ENCODE peak calls at places on chromosome 2, in ten cellular contexts. H, K, U, J, N, G, B, L, C and F are unnamed samples.

GRCh38 chr2:111072220-111072871 is 48.4 kb upstream of the BCL2L11 start:
- DNase-seq in H (no peak), K (peak; percentile 70), U (peak; percentile 90), J (no peak), N (no peak), G (no peak), B (no peak), L (peak; percentile 87), C (no peak), F (no peak)

GRCh38 chr2:196389670-196390069 is 218.3 kb upstream of the STK17B start:
- DNase-seq in H (no peak), K (no peak), U (no peak), J (peak; percentile 41), N (no peak), G (no peak), B (no peak), L (no peak), C (no peak), F (no peak)

GRCh38 chr2:105732096-105732495 is 12.6 kb upstream of the NCK2 start:
- DNase-seq in H (no peak), K (peak; percentile 73), U (peak; percentile 75), J (no peak), N (no peak), G (no peak), B (no peak), L (no peak), C (no peak), F (no peak)

GRCh38 chr2:234512884-234513669 is 16.2 kb upstream of the ARL4C start:
- DNase-seq in H (no peak), K (no peak), U (peak; percentile 48), J (peak; percentile 78), N (no peak), G (no peak), B (no peak), L (peak; percentile 45), C (no peak), F (no peak)

GRCh38 chr2:191202881-191203397 is 42.3 kb upstream of the MYO1B start:
- DNase-seq in H (no peak), K (peak; percentile 71), U (peak; percentile 90), J (no peak), N (peak; percentile 24), G (no peak), B (no peak), L (peak; percentile 40), C (no peak), F (no peak)

GRCh38 chr2:47890711-47891368 is 15.5 kb downstream of the FBXO11 start:
- DNase-seq in H (no peak), K (no peak), U (peak; percentile 31), J (no peak), N (no peak), G (no peak), B (no peak), L (peak; percentile 43), C (no peak), F (no peak)

GRCh38 chr2:62209427-62209991 is 13.6 kb downstream of the B3GNT2 start:
- DNase-seq in H (no peak), K (no peak), U (no peak), J (no peak), N (peak; percentile 33), G (no peak), B (no peak), L (no peak), C (no peak), F (no peak)

GRCh38 chr2:112055833-112056625 is 960 bp downstream of the TMEM87B start:
- DNase-seq in H (peak; percentile 60), K (peak; percentile 84), U (peak; percentile 97), J (peak; percentile 79), N (no peak), G (no peak), B (peak; percentile 60), L (peak; percentile 89), C (peak; percentile 80), F (peak; percentile 86)

GRCh38 chr2:146037334-146037870 is 1517.5 kb upstream of the ZEB2 start:
- DNase-seq in H (no peak), K (no peak), U (no peak), J (no peak), N (no peak), G (no peak), B (no peak), L (no peak), C (no peak), F (no peak)

GRCh38 chr2:232891621-232892071 is 21.6 kb downstream of the SNORC start:
- DNase-seq in H (no peak), K (peak; percentile 79), U (peak; percentile 90), J (no peak), N (no peak), G (peak; percentile 36), B (no peak), L (no peak), C (peak; percentile 7), F (no peak)

GRCh38 chr2:173354073-173354600 is 535 bp upstream of the CDCA7 start:
- DNase-seq in H (no peak), K (no peak), U (no peak), J (no peak), N (no peak), G (no peak), B (no peak), L (no peak), C (no peak), F (no peak)

GRCh38 chr2:173354601-173355131 is at the start of gene CDCA7:
- DNase-seq in H (peak; percentile 90), K (peak; percentile 62), U (peak; percentile 60), J (peak; percentile 89), N (no peak), G (peak; percentile 87), B (peak; percentile 49), L (peak; percentile 66), C (peak; percentile 23), F (peak; percentile 40)

GRCh38 chr2:173355866-173356508 is 1.3 kb downstream of the CDCA7 start:
- DNase-seq in H (peak; percentile 57), K (peak; percentile 89), U (peak; percentile 6), J (no peak), N (no peak), G (no peak), B (no peak), L (peak; percentile 31), C (no peak), F (no peak)

GRCh38 chr2:173353556-173353955 is 1.1 kb upstream of the CDCA7 start:
- DNase-seq in H (no peak), K (no peak), U (no peak), J (no peak), N (no peak), G (no peak), B (no peak), L (no peak), C (no peak), F (no peak)

DNA sequence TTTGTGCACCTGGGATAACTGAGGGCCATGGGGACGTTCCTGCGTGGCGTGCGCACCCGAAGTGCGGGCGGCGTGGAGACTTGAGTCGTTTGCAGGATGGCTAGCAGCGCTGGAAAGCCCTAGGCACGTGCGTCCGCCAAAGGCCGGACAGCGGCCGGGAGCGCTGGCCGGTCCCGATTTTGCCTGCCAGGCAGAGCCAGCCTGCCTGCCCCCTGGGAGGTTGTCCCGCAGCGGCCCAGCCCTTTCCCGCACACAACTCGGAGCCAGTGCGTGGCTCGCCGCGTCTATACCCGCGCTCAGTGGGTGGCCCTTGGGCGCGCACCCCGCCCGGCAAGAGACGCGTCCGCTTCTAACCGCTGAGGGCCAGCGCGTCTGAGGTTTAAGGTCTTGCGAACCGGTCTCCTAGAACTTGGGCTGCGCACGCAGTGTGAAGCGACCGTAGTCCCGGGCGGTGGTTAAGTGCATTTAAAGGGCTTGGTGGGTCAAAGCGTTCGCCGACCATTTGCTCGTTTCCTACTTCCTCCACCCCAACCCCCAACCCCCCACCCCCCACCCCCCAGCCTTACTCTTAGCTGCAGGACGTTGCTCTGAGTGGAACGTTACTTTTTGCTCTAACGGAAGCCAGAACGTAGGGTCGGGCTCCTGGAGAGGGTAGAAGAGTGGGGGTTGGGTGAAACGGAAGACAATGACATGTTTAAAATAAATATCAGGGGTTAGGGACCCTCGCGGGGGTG is 627 bp downstream of the CDCA7 start:
- DNase-seq in H (peak; percentile 56), K (peak; percentile 53), U (peak; percentile 70), J (peak; percentile 81), N (no peak), G (peak; percentile 86), B (peak; percentile 31), L (peak; percentile 74), C (peak; percentile 16), F (peak; percentile 30)
- TF ChIP-seq CTCF in H (no peak), K (no peak), U (no peak), J (no peak), N (no peak), G (no peak), B (no peak), L (no peak), C (no peak), F (no peak)

DNA sequence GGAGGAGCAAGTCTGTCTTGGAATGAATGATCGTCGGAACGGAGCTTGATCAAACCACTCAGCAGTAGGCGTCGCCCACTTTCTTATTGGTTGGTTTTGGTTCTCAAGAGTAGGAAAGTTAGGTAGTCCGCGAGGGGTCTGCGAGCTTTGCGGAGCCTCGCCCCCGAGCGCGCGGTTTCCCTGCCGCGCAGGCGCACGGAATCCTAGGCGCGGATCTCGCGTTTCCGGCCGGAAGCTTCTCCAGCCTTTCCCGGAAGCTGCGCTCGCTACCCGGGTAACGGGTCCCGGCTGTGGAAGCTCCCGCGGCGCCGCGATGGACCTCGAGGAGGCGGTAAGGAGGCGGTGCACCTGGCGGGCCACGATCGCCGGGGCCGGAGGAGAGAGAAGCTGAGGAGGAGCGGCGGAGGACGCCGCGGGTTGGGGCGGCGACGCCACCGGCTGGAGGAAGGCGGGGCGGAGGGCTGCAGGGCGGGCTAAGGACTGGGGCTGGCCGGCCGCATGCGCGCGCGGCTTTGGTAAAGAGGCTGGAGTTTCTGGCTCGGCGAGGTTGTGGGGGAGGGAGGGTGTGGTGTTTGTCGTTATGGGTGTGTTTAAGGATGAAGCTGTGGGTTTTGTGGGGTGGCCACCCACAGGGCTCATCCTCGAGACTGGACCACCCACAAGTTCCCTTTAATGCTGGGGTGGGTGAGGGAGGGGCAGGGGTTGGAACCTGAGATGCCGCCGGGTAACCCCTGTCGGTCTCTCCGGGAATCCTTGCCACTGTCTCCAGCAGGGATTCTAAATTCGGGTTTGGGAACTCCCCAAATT is at the start of gene TAF1B:
- DNase-seq in H (peak; percentile 88), K (peak; percentile 95), U (peak; percentile 94), J (peak; percentile 97), N (peak; percentile 77), G (peak; percentile 96), B (peak; percentile 81), L (peak; percentile 92), C (peak; percentile 82), F (peak; percentile 72)
- TF ChIP-seq CTCF in H (no peak), K (peak; percentile 26), U (peak; percentile 28), J (peak; percentile 68), N (peak; percentile 19), G (no peak), B (no peak), L (peak; percentile 20), C (no peak), F (no peak)

GRCh38 chr2:199463000-199463692 is 5.4 kb upstream of the SATB2 start:
- DNase-seq in H (peak; percentile 90), K (peak; percentile 57), U (peak; percentile 41), J (no peak), N (peak; percentile 40), G (peak; percentile 91), B (peak; percentile 71), L (peak; percentile 53), C (no peak), F (peak; percentile 63)
- TF ChIP-seq CTCF in H (peak; percentile 87), K (peak; percentile 48), U (peak; percentile 54), J (no peak), N (peak; percentile 47), G (peak; percentile 80), B (peak; percentile 51), L (peak; percentile 70), C (peak; percentile 40), F (peak; percentile 53)

DNA sequence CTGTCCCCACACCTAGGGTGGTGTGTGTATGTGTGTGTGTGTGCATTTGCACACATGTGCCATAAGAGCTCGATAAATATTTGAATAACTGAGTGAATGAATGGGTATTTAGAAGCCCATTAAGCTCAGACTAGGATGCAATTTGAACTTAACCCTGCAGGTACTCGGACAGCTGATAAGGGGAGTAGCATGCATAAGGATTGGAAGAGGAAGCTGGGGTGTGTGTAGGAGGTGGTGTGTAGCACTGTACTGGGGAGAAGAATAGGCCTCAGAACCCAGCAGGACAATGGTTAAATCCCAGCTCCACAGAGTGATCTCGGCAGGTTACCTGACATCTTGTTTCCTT is 1.8 kb upstream of the KCNF1 start:
- DNase-seq in H (no peak), K (no peak), U (no peak), J (no peak), N (no peak), G (no peak), B (no peak), L (no peak), C (no peak), F (no peak)
- TF ChIP-seq CTCF in H (no peak), K (no peak), U (no peak), J (no peak), N (no peak), G (no peak), B (no peak), L (no peak), C (no peak), F (no peak)